ENCODE peak calls at places on chromosomes 2 and 18, in six cellular contexts. G is CD8-positive, alpha-beta T cell; Y is mammary epithelial cell; W is activated B cell treated with CpG ODN at 0.5 μM for 24 hours; B is GM23338; I is activated CD8-positive, alpha-beta T cell treated with anti-CD3 and anti-CD28 coated beads for 36 hours. J is an unnamed sample.

GRCh38 chr2:191976436-191976835 is 129.5 kb upstream of the CAVIN2 start:
- DNase-seq in G (no peak), Y (no peak), W (no peak), B (no peak), I (no peak), J (no peak)

GRCh38 chr2:197191177-197191947 is 119.2 kb downstream of the ANKRD44 start:
- DNase-seq in G (no peak), Y (peak; percentile 32), W (no peak), B (peak; percentile 71), I (no peak), J (no peak)

GRCh38 chr2:70887550-70888229 is 48.0 kb upstream of the ATP6V1B1 start:
- DNase-seq in G (no peak), Y (no peak), W (no peak), B (peak; percentile 93), I (peak; percentile 64), J (no peak)

GRCh38 chr2:239882335-239882734 is 142.8 kb downstream of the NDUFA10 start:
- DNase-seq in G (peak; percentile 70), Y (peak; percentile 31), W (no peak), B (peak; percentile 81), I (peak; percentile 70), J (peak; percentile 54)

GRCh38 chr2:237574894-237575868 is 8.8 kb downstream of the PRLH start:
- DNase-seq in G (no peak), Y (peak; percentile 78), W (no peak), B (no peak), I (no peak), J (peak; percentile 81)

GRCh38 chr2:194491409-194492115 is 1165.5 kb upstream of the SLC39A10 start:
- DNase-seq in G (no peak), Y (no peak), W (no peak), B (no peak), I (no peak), J (no peak)

GRCh38 chr2:122660786-122661634 is 905.6 kb downstream of the TSN start:
- DNase-seq in G (no peak), Y (peak; percentile 11), W (no peak), B (peak; percentile 96), I (no peak), J (no peak)

GRCh38 chr18:42446195-42446594 is 491.2 kb downstream of the PIK3C3 start:
- DNase-seq in G (no peak), Y (peak; percentile 59), W (no peak), B (no peak), I (no peak), J (no peak)

GRCh38 chr18:6782861-6783260 is 53.3 kb downstream of the ARHGAP28 start:
- DNase-seq in G (no peak), Y (no peak), W (no peak), B (no peak), I (no peak), J (no peak)

GRCh38 chr2:168577885-168578284 is 121.8 kb downstream of the CERS6 start:
- DNase-seq in G (no peak), Y (no peak), W (no peak), B (no peak), I (no peak), J (no peak)

GRCh38 chr2:54599914-54600313 is 123.5 kb upstream of the EML6 start:
- DNase-seq in G (no peak), Y (peak; percentile 95), W (no peak), B (no peak), I (peak; percentile 61), J (peak; percentile 67)

GRCh38 chr2:6750389-6751158 is 115.1 kb downstream of the CMPK2 start:
- DNase-seq in G (no peak), Y (no peak), W (no peak), B (no peak), I (no peak), J (no peak)

GRCh38 chr2:112481050-112481527 is 867 bp upstream of the TTL start:
- DNase-seq in G (peak; percentile 86), Y (peak; percentile 80), W (peak; percentile 71), B (peak; percentile 90), I (peak; percentile 90), J (peak; percentile 61)

GRCh38 chr2:55137024-55137958 is 87.0 kb upstream of the RTN4 start:
- DNase-seq in G (no peak), Y (no peak), W (no peak), B (no peak), I (no peak), J (no peak)

GRCh38 chr2:219186754-219187456 is 8.8 kb downstream of the RETREG2 start:
- DNase-seq in G (no peak), Y (no peak), W (no peak), B (no peak), I (peak; percentile 63), J (no peak)

GRCh38 chr2:202290316-202290715 is 24.8 kb downstream of the NOP58 start:
- DNase-seq in G (no peak), Y (no peak), W (no peak), B (no peak), I (no peak), J (no peak)

GRCh38 chr2:85420743-85421705 is 2.5 kb downstream of the SH2D6 start:
- DNase-seq in G (peak; percentile 95), Y (no peak), W (peak; percentile 95), B (peak; percentile 89), I (peak; percentile 95), J (peak; percentile 91)

GRCh38 chr18:11040823-11041712 is 108.3 kb downstream of the PIEZO2 start:
- DNase-seq in G (no peak), Y (peak; percentile 1), W (no peak), B (peak; percentile 83), I (peak; percentile 35), J (no peak)

GRCh38 chr2:169672403-169672802 is 21.8 kb downstream of the CFAP210 start:
- DNase-seq in G (no peak), Y (no peak), W (no peak), B (no peak), I (no peak), J (no peak)

GRCh38 chr18:48292229-48292628 is 117.0 kb downstream of the ZBTB7C start:
- DNase-seq in G (peak; percentile 21), Y (no peak), W (no peak), B (no peak), I (no peak), J (no peak)

GRCh38 chr2:207938415-207938814 is 86.9 kb downstream of the PLEKHM3 start:
- DNase-seq in G (no peak), Y (no peak), W (no peak), B (no peak), I (no peak), J (no peak)

GRCh38 chr2:207746131-207746530 is 23.6 kb downstream of the FZD5 start:
- DNase-seq in G (no peak), Y (peak; percentile 37), W (peak; percentile 22), B (peak; percentile 85), I (peak; percentile 44), J (no peak)

GRCh38 chr18:49447810-49448745 is 12.4 kb downstream of the DYM start:
- DNase-seq in G (no peak), Y (peak; percentile 63), W (no peak), B (peak; percentile 94), I (peak; percentile 59), J (no peak)

GRCh38 chr2:146037334-146037870 is 1517.5 kb upstream of the ZEB2 start:
- DNase-seq in G (no peak), Y (no peak), W (no peak), B (no peak), I (no peak), J (no peak)

GRCh38 chr2:68889500-68889899 is 18.3 kb upstream of the BMP10 start:
- DNase-seq in G (no peak), Y (no peak), W (no peak), B (no peak), I (no peak), J (no peak)

GRCh38 chr2:232454630-232455029 is 1.3 kb upstream of the ALPI start:
- DNase-seq in G (no peak), Y (no peak), W (no peak), B (no peak), I (no peak), J (no peak)

GRCh38 chr2:232444409-232445148 is 11.4 kb upstream of the ALPI start:
- DNase-seq in G (peak; percentile 66), Y (peak; percentile 54), W (no peak), B (peak; percentile 78), I (peak; percentile 85), J (no peak)

GRCh38 chr2:232447091-232447620 is 8.8 kb upstream of the ALPI start:
- DNase-seq in G (no peak), Y (no peak), W (no peak), B (no peak), I (no peak), J (no peak)

GRCh38 chr2:232447638-232448472 is 8.1 kb upstream of the ALPI start:
- DNase-seq in G (no peak), Y (no peak), W (no peak), B (no peak), I (no peak), J (no peak)

DNA sequence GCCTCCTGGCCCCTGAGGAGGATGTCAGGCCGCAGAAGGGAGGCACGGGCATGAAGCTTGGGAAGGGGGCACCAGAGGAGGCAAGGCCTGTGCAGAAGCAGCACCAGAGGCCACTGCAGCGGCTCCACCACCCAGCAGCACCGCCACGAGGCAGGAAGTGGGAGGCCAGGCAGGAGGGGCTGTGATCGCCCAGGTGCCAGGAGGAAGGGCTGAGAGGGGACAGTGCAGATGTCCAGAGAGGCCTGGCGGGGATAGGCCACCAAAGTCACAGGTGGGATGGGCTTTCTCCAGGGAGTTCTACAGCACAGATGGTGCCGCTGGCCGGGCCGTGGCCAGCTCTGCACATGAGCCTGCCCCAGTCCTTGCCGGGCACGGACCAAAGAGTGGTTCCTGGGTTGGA is 6.0 kb upstream of the ALPI start:
- DNase-seq in G (no peak), Y (no peak), W (no peak), B (no peak), I (peak; percentile 27), J (no peak)
- TF ChIP-seq CTCF in G (no peak), Y (no peak), W (no peak), B (no peak), I (no peak), J (no peak)

GRCh38 chr2:108073425-108074072 is 87.2 kb downstream of the SLC5A7 start:
- DNase-seq in G (no peak), Y (no peak), W (no peak), B (no peak), I (no peak), J (no peak)
- TF ChIP-seq CTCF in G (no peak), Y (no peak), W (no peak), B (no peak), I (no peak), J (no peak)

DNA sequence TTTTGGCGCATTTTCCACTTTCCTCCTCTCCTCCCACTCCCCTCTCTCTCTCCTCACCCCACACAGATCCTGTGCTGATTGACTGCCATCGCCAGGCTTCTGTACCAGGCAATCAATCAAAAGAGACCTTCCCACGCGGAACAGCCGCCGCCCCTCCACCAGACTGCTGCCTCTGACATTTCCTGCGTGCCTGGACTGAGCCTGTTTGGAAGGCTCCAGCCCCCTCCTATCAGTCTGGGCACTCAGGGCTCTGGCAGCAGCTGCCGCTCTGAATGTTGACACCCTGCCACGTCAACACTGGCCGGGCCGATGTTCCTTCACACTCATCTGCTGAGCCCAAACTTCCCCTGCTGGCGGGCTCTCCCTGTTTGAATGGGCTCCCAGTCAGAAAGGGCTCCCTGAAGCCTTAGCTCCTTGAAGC is 467.7 kb downstream of the EPHA4 start:
- DNase-seq in G (no peak), Y (peak; percentile 53), W (no peak), B (peak; percentile 41), I (no peak), J (peak; percentile 38)
- TF ChIP-seq CTCF in G (no peak), Y (no peak), W (no peak), B (no peak), I (no peak), J (no peak)

DNA sequence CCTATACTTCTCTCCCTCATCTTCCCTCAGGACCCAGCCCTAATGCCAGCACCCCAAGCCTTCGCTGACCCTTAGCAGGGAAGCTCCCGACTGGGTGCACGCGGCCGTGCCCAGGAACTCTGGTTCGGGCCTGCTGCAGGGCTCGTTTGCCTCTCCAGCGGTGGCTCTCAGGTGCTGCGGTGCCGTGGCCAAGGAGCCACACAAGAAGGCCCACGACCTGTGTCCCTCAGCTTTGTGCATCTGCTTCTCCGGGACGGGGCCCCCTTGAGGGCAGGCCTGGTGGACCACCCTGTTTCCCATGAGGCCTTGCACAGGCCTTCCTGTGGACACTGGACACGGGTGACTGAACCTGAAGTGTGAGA is 17.7 kb downstream of the BOK start:
- DNase-seq in G (no peak), Y (no peak), W (no peak), B (peak; percentile 44), I (no peak), J (no peak)
- TF ChIP-seq CTCF in G (no peak), Y (no peak), W (no peak), B (peak; percentile 37), I (no peak), J (no peak)

J was measured in breast epithelium.